ENCODE peak calls at places on chromosomes 11 and 22, in nine cellular contexts. H, U, D, A, P, R, X, G and Q are unnamed samples.
A peak's percentile ranks its signal among the peaks of the same experiment; 100 is the strongest.

GRCh38 chr11:111582163-111582562 is 20.1 kb upstream of the SIK2 start:
- DNase-seq in H (peak; percentile 33), P (no peak), A (no peak), D (no peak), R (no peak), X (no peak), U (no peak), G (no peak), Q (no peak)

GRCh38 chr22:19739448-19739895 is 16.1 kb downstream of the GP1BB start:
- DNase-seq in D (no peak), H (no peak), U (no peak), X (no peak), P (no peak), A (no peak), R (no peak), G (no peak), Q (no peak)

GRCh38 chr11:117919326-117920275 is 9.6 kb downstream of the TMPRSS13 start:
- DNase-seq in U (peak; percentile 10), X (no peak), H (no peak), R (peak; percentile 34), G (no peak), D (no peak), A (no peak), P (no peak), Q (no peak)

GRCh38 chr11:41398175-41398574 is 61.3 kb downstream of the LRRC4C start:
- DNase-seq in U (no peak), P (no peak), X (no peak), A (no peak), G (no peak), D (no peak), R (no peak), H (no peak), Q (no peak)

GRCh38 chr11:66617148-66617814 is 851 bp downstream of the RBM14 start:
- DNase-seq in G (no peak), P (peak; percentile 78), A (peak; percentile 24), U (peak; percentile 49), H (no peak), X (no peak), D (no peak), R (no peak), Q (no peak)

GRCh38 chr22:49147171-49147570 is 680.5 kb downstream of the BRD1 start:
- DNase-seq in P (no peak), G (no peak), R (no peak), A (no peak), X (no peak), U (no peak), D (no peak), H (no peak), Q (no peak)

GRCh38 chr11:66070604-66071325 is 693 bp downstream of the PACS1 start:
- DNase-seq in G (peak; percentile 74), R (no peak), U (peak; percentile 24), P (peak; percentile 64), D (peak; percentile 56), X (peak; percentile 45), H (peak; percentile 53), A (peak; percentile 31), Q (peak; percentile 50)

GRCh38 chr22:38176170-38176741 is 5.4 kb downstream of the PLA2G6 start:
- DNase-seq in X (no peak), H (peak; percentile 82), A (no peak), U (peak; percentile 86), G (no peak), D (no peak), P (peak; percentile 57), R (no peak), Q (no peak)

GRCh38 chr11:117970400-117971024 is 15.7 kb upstream of the IL10RA start:
- DNase-seq in A (no peak), U (no peak), G (no peak), P (no peak), H (no peak), R (no peak), D (no peak), X (no peak), Q (peak; percentile 62)

GRCh38 chr11:107661656-107662055 is 50.2 kb downstream of the SLN start:
- DNase-seq in U (no peak), X (no peak), P (no peak), G (no peak), H (no peak), R (no peak), D (no peak), A (no peak), Q (no peak)

GRCh38 chr22:25143161-25144076 is 56.2 kb upstream of the CRYBB3 start:
- DNase-seq in A (no peak), U (no peak), G (no peak), X (no peak), R (no peak), D (no peak), H (no peak), P (no peak), Q (no peak)

GRCh38 chr22:46731246-46732040 is 6.6 kb downstream of the CERK start:
- DNase-seq in U (no peak), D (peak; percentile 50), A (peak; percentile 43), R (peak; percentile 93), X (peak; percentile 52), H (no peak), G (peak; percentile 50), P (peak; percentile 81), Q (peak; percentile 80)

GRCh38 chr22:23305922-23306374 is 125.6 kb downstream of the BCR start:
- DNase-seq in H (peak; percentile 72), U (peak; percentile 46), A (no peak), X (no peak), R (no peak), D (no peak), G (peak; percentile 75), P (peak; percentile 12), Q (no peak)

GRCh38 chr11:77148963-77149715 is 21.1 kb downstream of the MYO7A start:
- DNase-seq in P (no peak), D (no peak), A (no peak), U (no peak), G (no peak), X (no peak), H (no peak), R (no peak), Q (no peak)

GRCh38 chr11:6681949-6682348 is 1.2 kb downstream of the MRPL17 start:
- DNase-seq in A (no peak), R (no peak), G (peak; percentile 12), U (no peak), P (no peak), D (no peak), X (no peak), H (no peak), Q (no peak)

DNA sequence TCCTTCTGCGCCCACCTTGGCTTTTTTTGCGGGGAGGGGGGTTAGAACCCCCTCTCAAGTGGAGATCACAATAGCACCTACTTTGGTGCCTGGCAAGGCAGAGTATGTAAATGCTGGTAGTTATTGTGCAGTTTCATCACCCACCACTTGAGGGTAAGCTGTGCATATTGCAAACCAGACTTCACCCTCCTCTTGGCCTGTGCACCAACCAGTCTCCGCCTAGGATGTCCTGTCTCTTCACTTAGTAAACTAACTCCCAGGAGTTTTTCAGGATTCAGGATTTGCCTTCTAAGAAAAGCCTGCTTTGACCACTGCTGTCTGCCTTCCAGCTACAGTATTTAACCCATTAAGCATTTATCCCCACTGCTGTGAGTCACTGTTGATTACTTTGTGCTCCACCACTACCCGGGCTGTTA is 2.0 kb upstream of the UBXN1 start:
- DNase-seq in D (peak; percentile 49), A (peak; percentile 69), P (no peak), X (no peak), G (peak; percentile 71), U (peak; percentile 95), R (no peak), H (peak; percentile 91), Q (peak; percentile 59)
- TF ChIP-seq CTCF in D (peak; percentile 50), A (peak; percentile 71), P (peak; percentile 17), X (no peak), G (peak; percentile 64), U (peak; percentile 76), R (peak; percentile 44), H (peak; percentile 80), Q (peak; percentile 27)

GRCh38 chr11:71086687-71087258 is 165.6 kb downstream of the SHANK2 start:
- DNase-seq in G (peak; percentile 73), X (peak; percentile 76), D (peak; percentile 80), U (peak; percentile 23), R (peak; percentile 61), P (no peak), H (peak; percentile 16), A (peak; percentile 10), Q (peak; percentile 33)
- TF ChIP-seq CTCF in G (peak; percentile 9), X (no peak), D (peak; percentile 82), U (peak; percentile 57), R (peak; percentile 20), P (peak; percentile 25), H (peak; percentile 50), A (peak; percentile 31), Q (no peak)

GRCh38 chr11:11163256-11163655 is 189.8 kb downstream of the CSNK2A3 start:
- DNase-seq in H (no peak), P (no peak), A (no peak), R (no peak), D (peak; percentile 60), G (peak; percentile 39), X (no peak), U (peak; percentile 12), Q (no peak)
- TF ChIP-seq CTCF in H (peak; percentile 32), P (no peak), A (no peak), R (no peak), D (peak; percentile 19), G (peak; percentile 29), X (no peak), U (peak; percentile 6), Q (no peak)

GRCh38 chr22:18035740-18036139 is 11.4 kb upstream of the MICAL3 start:
- DNase-seq in H (no peak), R (no peak), A (peak; percentile 71), X (peak; percentile 23), P (peak; percentile 57), U (no peak), D (peak; percentile 26), G (peak; percentile 47), Q (no peak)

GRCh38 chr22:18031670-18032454 is 7.5 kb upstream of the MICAL3 start:
- DNase-seq in H (peak; percentile 83), R (no peak), A (peak; percentile 82), G (no peak), X (no peak), D (no peak), P (peak; percentile 49), U (peak; percentile 96), Q (no peak)

GRCh38 chr22:18034076-18034475 is 9.7 kb upstream of the MICAL3 start:
- DNase-seq in H (no peak), U (no peak), A (no peak), P (no peak), R (no peak), D (no peak), G (no peak), X (no peak), Q (no peak)

GRCh38 chr22:18032455-18033101 is 8.2 kb upstream of the MICAL3 start:
- DNase-seq in P (no peak), G (no peak), H (peak; percentile 79), A (peak; percentile 80), D (no peak), U (peak; percentile 93), R (no peak), X (no peak), Q (no peak)

DNA sequence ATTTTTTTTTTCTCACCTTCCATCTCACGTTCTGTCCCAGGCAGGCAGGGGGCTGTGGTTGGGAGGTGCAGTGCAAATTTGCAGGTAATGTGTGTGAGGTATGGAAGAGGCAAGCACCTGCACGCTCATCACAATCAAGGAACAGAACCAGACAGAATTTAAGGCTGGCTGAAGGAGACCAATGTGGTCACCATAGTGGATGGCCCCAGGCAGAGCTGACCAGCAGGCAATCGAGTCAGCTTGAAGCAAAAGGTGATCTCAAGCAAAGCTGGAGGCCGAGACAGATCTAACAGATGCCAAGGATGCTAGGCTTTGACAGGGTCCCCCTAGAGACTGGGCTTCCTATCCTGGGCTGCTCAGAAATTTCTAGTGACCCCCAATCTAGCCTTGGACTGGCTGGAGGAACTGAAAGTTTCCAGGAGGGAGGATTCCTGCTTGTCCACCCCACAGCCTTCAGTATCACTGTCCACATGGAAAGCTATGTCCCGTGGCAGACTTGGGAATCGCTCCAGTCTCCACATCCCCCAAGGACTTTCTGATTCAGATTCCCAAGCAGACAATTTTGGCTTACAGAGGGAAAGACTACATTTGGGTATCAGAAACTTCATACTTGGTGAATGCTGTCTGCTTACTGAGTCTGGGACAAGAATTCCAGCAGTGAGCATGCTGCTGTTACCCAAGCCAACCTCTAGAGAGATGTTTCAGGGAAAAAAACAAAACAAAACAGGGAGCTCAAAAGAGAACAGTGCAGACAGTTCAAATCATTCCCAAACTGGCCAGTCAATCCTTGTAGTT is 9.0 kb upstream of the MICAL3 start:
- DNase-seq in A (no peak), U (peak; percentile 83), G (no peak), R (no peak), H (peak; percentile 80), X (no peak), P (no peak), D (no peak), Q (no peak)
- TF ChIP-seq CTCF in A (no peak), U (peak; percentile 31), G (no peak), R (no peak), H (peak; percentile 57), X (no peak), P (no peak), D (no peak), Q (no peak)